ENCODE peak calls at places on chromosomes 11 and 22, in four cellular contexts. P is suprapubic skin, C is transverse colon, G is HCT116. L is an unnamed sample.

GRCh38 chr11:19848219-19848618 is 135.6 kb downstream of the NAV2 start:
- DNase-seq in P (no peak), C (no peak), G (no peak), L (no peak)

GRCh38 chr11:126049159-126049558 is 13.5 kb downstream of the CDON start:
- DNase-seq in P (no peak), C (no peak), G (no peak), L (no peak)

GRCh38 chr11:66906077-66906929 is 49.4 kb downstream of the LRFN4 start:
- DNase-seq in P (no peak), C (no peak), G (peak), L (no peak)

GRCh38 chr11:126268361-126268707 is 361 bp downstream of the SRPRA start:
- DNase-seq in P (no peak), C (no peak), G (no peak), L (no peak)

GRCh38 chr11:952406-953385 is 27.0 kb downstream of the AP2A2 start:
- DNase-seq in P (no peak), C (peak), G (no peak), L (no peak)

GRCh38 chr11:116870054-116870453 is 32.6 kb upstream of the APOA1 start:
- DNase-seq in P (no peak), C (no peak), G (no peak), L (no peak)

GRCh38 chr11:82174610-82175009 is 559.1 kb downstream of the FAM181B start:
- DNase-seq in P (no peak), C (no peak), G (no peak), L (no peak)

GRCh38 chr11:132126973-132127900 is 756.8 kb downstream of the NTM start:
- DNase-seq in P (no peak), C (peak), G (no peak), L (peak)

GRCh38 chr22:37176464-37177061 is 11.5 kb downstream of the C1QTNF6 start:
- DNase-seq in P (peak), C (peak), G (no peak), L (peak)

GRCh38 chr22:45497746-45498145 is 4.9 kb upstream of the FBLN1 start:
- DNase-seq in P (no peak), C (no peak), G (no peak), L (no peak)

GRCh38 chr11:114182471-114182968 is 113.7 kb upstream of the NNMT start:
- DNase-seq in P (no peak), C (no peak), G (no peak), L (no peak)

GRCh38 chr11:4610258-4610935 is 2.4 kb upstream of the TRIM68 start:
- DNase-seq in P (no peak), C (no peak), G (no peak), L (no peak)

GRCh38 chr22:46584081-46584903 is 35.9 kb upstream of the GRAMD4 start:
- DNase-seq in P (peak), C (no peak), G (no peak), L (no peak)

GRCh38 chr11:35035894-35036408 is 103.0 kb upstream of the CD44 start:
- DNase-seq in P (no peak), C (no peak), G (no peak), L (no peak)

DNA sequence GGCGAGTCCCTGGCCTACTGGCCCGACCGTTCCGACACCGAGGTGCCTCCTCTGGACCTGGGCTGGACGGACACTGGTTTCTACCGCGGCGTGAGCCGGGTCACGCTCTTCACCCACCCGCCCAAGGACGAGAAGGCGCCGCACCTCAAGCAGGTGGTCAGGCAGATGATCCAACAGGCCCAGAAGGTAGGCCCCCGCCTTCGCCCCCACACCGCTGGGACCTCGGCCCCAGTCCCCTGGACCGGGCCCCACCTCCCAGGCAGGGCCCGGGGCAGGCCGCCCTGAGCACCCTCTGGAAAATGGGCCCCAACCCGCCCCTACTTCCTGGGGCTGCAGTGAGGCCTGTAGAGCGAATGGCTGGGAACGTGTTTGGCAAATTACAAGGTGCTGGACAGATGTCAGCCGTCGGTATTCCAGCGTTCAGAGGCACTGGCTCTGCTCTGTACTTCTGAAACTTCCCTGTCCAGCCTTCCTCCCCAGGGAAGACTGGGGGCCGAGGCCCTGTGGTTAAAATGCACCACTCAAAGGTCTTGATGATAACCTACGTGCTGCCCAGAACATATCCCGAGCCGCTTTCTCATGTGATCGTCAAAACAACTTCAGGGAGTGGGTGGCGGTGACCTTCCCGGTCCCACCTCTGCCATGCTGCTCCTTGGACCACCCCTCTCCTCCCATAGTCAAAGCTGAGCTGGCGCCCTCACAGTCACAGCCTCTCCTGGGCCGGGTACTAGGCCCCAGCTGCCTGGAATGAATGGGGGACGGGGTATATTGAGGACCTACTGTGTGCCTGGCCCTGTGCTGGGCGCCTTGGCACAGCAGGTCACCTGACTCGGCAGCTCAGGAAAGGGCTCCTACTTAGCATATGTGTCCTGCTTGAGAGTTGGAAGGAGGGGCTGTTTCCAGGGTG is 845 bp downstream of the FAM83F start:
- DNase-seq in P (no peak), C (peak), G (no peak), L (no peak)
- H3K4me3 ChIP-seq in P (peak), C (peak), G (peak), L (peak)

GRCh38 chr22:31619611-31620300 is 42.3 kb downstream of the PISD start:
- DNase-seq in P (no peak), C (no peak), G (no peak), L (no peak)
- TF ChIP-seq POLR2A in P (no peak), C (no peak), G (no peak), L (no peak)

GRCh38 chr22:42863349-42863911 is 6.4 kb upstream of the ARFGAP3 start:
- DNase-seq in P (no peak), C (no peak), G (peak), L (no peak)

GRCh38 chr22:42865536-42865935 is 8.5 kb upstream of the ARFGAP3 start:
- DNase-seq in P (no peak), C (no peak), G (no peak), L (no peak)

GRCh38 chr22:42868751-42869251 is 11.7 kb upstream of the ARFGAP3 start:
- DNase-seq in P (no peak), C (peak), G (no peak), L (peak)

GRCh38 chr22:42869463-42869862 is 12.4 kb upstream of the ARFGAP3 start:
- DNase-seq in P (no peak), C (no peak), G (no peak), L (no peak)

DNA sequence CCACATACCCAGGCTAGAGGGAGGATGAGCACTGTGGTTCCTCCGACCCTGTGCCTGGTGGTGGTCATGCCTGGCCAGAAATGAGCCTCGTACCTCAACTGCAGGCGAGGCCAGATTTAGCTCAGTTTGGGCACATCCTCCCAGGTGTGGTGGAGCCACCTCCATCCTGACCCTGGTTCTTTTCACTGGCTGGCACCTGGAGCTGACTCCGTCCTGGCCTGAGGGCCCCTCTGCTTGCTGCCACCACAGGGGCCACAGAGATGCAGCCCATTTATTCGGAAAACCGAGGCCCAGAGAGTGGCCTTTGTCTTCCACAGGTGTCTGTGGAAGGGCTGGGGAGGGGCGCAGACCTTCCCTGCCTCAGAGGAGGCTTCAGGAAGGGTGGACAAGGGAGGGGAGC is 9.0 kb upstream of the ARFGAP3 start:
- DNase-seq in P (no peak), C (no peak), G (no peak), L (no peak)
- TF ChIP-seq POLR2AphosphoS5 in P (no peak), C (no peak), G (no peak), L (no peak)

DNA sequence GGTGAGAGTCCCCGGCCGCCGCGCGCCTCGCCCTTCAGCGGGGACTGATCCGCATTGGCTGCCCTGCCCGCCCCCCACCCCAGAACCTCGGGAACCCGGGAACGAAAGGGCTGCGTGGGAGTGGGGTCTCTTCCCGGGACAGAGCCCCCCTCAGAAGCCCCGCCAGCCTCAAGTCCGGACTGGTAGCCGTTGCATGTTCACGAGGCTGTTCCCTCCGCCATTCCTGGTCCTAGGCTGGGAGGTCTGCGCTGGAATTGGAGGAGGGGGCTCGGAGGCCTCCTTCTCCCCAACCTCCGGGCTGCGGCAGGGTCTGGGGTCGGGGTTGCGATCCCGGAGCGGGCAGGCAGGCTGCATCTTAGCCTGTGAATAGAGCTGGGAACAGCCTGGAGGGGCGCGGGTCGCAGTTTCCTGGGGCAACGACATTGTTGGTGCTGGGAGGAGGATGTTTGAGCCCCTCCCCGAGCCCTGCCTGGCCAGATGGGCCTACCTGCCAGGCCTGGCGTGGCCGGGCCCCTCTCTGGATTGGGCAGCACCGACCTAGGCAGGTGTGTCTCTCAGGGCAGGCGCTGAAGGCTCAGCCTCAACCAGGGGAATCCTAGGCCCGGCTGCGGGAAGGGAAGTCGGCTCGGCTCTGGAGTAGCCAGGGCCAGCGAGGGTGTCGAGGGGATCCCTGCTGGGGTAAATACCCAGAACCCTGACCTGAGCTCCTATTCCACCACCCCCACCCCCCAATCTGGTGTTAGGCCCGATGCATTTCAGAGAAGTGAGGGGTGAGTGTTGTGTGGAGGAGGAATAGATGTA is 670 bp downstream of the MAPK8IP1 start:
- DNase-seq in P (no peak), C (no peak), G (no peak), L (no peak)
- H3K4me3 ChIP-seq in P (peak), C (peak), G (peak), L (peak)

GRCh38 chr11:43561832-43562231 is 118.7 kb upstream of the HSD17B12 start:
- DNase-seq in P (no peak), C (no peak), G (no peak), L (no peak)

GRCh38 chr11:43573233-43573632 is 107.3 kb upstream of the HSD17B12 start:
- DNase-seq in P (no peak), C (no peak), G (peak), L (no peak)

DNA sequence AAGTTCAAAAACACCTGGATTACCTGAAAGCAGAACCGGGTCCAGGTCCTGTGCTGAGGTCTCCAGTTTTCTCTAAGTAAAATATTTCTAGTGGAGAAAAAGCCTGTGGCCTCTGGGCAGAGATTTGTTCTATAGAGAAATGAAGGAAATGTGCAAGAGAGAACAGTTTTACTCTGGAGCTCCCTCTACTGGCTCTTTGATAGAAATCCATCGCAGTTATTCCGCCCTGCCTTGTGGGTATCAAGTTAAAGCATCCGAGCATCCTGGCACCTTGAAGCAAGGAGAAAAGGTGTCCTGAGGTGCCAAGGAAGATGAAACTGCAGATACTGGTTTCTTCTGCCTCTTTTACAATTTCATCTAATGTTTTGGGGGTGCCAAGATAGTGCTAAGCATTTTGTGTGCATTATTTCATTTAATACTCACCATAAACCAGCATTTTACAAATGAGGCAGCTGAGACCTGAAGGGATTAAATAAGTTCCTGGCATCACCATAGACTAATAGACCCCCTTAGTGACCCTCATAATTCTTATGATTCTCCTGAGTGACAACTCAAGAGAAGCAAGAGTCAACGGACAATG is 113.1 kb upstream of the HSD17B12 start:
- DNase-seq in P (no peak), C (no peak), G (peak), L (no peak)
- TF ChIP-seq POLR2A in P (no peak), C (no peak), G (no peak), L (no peak)

DNA sequence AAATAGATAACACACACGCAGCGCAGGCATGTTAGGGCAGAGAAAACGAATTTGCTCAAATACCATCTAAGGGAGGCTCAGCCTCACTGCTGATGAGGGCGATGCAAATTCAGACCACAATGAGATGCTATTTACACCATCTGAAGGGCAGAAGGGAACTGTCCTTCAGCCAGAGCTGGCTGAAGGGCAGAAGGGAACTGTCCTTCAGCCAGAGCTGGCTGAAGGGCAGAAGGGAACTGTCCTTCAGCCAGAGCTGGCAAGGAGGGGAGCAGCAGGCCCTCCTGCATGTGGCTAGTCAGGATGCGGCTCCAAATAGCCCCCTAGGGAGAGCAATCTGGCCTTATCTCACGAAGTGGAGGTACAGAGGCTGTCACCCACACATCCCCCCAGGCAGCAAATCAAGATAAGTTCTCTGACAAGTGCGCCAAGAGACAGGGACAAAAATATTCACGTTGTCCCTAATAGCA is 7.5 kb upstream of the SLC39A13 start:
- DNase-seq in P (no peak), C (no peak), G (no peak), L (no peak)
- TF ChIP-seq POLR2AphosphoS5 in P (no peak), C (no peak), G (no peak), L (no peak)

DNA sequence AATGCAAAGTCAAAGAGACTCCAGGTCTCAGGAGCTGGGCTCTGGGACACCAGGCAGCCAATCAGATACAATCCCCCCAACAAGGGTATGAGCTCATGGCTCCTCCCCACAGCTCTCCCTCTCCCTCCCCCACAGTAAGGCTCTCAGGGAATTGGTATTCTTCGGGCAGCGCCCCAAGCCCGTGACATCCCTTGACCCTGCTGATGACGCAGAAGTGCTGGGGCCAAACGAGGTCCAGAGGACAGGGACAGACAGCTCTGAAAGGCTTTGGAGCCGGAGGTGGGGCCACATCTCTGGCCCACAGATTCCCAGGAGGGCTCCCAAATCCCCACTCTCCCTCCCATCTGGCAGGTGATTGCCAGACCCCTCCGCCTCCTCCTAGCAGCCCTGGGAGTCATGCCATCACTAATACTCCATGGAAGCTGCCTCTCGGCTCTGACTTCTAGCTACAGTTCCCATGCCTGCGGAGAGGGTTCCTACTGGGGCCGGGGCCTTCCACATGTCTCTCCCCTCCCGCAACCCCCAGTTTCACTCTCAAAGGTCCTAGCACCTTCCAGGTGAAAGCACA is 5.8 kb downstream of the USP2 start:
- DNase-seq in P (peak), C (peak), G (no peak), L (peak)
- H3K4me3 ChIP-seq in P (no peak), C (no peak), G (no peak), L (no peak)

DNA sequence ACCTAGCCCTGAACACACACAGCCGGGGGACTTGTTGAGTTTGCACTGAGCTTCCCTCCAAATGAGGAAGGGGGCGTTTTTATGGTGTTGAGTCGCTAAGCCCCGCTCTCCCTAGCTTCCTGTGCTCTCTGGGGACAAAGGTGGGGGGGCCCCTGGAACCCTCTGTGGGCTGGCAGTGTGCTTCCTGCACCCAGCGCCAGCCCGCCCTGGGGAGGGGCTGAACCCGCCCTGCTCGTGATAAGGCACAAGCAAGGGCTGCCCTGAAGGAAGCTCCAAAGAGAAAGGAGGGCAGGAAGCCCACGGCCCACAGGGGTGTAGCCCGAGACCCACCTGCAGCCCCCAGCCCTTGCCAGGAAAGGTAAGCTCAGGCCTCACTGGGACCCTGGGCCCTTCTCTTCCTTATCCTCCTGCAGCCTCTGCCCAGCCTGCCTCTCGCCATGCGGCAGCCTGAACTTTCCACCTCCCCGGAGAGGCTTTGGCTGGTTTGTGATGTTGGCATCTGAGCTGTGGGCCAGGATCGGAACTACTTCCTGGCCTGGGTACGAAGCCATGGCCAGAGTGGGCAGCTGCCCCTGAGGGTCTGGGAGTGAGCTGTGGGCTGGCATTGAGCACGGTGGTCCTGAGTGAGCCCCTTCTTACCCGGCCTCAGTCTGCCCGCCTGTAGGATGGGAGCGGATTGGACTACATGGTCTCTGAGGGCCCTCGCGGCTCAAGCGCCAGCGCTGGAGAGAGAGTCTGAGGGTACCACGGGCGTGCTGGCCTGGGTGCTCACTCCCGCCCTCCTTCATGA is at the start of gene FERMT3:
- DNase-seq in P (peak), C (peak), G (no peak), L (no peak)
- TF ChIP-seq POLR2A in P (no peak), C (peak), G (no peak), L (no peak)

L was measured in breast epithelium.